ENCODE peak calls at places on chromosomes 6 and 20, in nine cellular contexts. S, E, Y, W, U, L, N, D and P are unnamed samples.

GRCh38 chr6:35166160-35166919 is 25.2 kb upstream of the TCP11 start:
- DNase-seq in S (no peak), E (no peak), Y (no peak), W (no peak), U (no peak), L (peak), N (no peak), D (no peak), P (no peak)

GRCh38 chr6:46507426-46507825 is 16.2 kb upstream of the RCAN2 start:
- DNase-seq in S (no peak), E (no peak), Y (no peak), W (no peak), U (no peak), L (no peak), N (no peak), D (no peak), P (no peak)

GRCh38 chr6:329888-330691 is 37.8 kb downstream of the DUSP22 start:
- DNase-seq in S (peak), E (no peak), Y (peak), W (no peak), U (no peak), L (no peak), N (no peak), D (no peak), P (peak)

GRCh38 chr6:158016571-158017383 is 35.1 kb downstream of the SYNJ2 start:
- DNase-seq in S (peak), E (no peak), Y (no peak), W (no peak), U (no peak), L (no peak), N (no peak), D (no peak), P (no peak)

GRCh38 chr20:41179961-41180360 is 42.6 kb downstream of the PLCG1 start:
- DNase-seq in S (no peak), E (no peak), Y (no peak), W (peak), U (peak), L (no peak), N (peak), D (no peak), P (no peak)

GRCh38 chr20:51934301-51935002 is 132.1 kb upstream of the SALL4 start:
- DNase-seq in S (no peak), E (no peak), Y (no peak), W (no peak), U (no peak), L (no peak), N (no peak), D (no peak), P (no peak)

GRCh38 chr20:4151991-4152695 is 136.8 kb upstream of the RNF24 start:
- DNase-seq in S (peak), E (no peak), Y (no peak), W (no peak), U (peak), L (no peak), N (no peak), D (no peak), P (peak)

GRCh38 chr20:61048292-61048691 is 203.8 kb upstream of the CDH4 start:
- DNase-seq in S (no peak), E (no peak), Y (no peak), W (no peak), U (no peak), L (no peak), N (no peak), D (no peak), P (no peak)

GRCh38 chr6:166989427-166990034 is 9.7 kb upstream of the CEP43 start:
- DNase-seq in S (no peak), E (no peak), Y (peak), W (no peak), U (no peak), L (no peak), N (no peak), D (no peak), P (peak)

GRCh38 chr6:42367353-42368011 is 84.2 kb downstream of the TRERF1 start:
- DNase-seq in S (no peak), E (no peak), Y (no peak), W (no peak), U (no peak), L (no peak), N (no peak), D (no peak), P (peak)

GRCh38 chr20:59771506-59772372 is 161.7 kb downstream of the SYCP2 start:
- DNase-seq in S (peak), E (no peak), Y (no peak), W (no peak), U (no peak), L (no peak), N (no peak), D (no peak), P (no peak)

GRCh38 chr6:19377722-19378121 is 459.4 kb upstream of the ID4 start:
- DNase-seq in S (no peak), E (no peak), Y (no peak), W (no peak), U (no peak), L (no peak), N (no peak), D (no peak), P (no peak)

GRCh38 chr6:125779924-125780539 is 10.7 kb upstream of the NCOA7 start:
- DNase-seq in S (peak), E (peak), Y (peak), W (peak), U (peak), L (peak), N (peak), D (peak), P (peak)

GRCh38 chr6:123808556-123808955 is 4.9 kb downstream of the NKAIN2 start:
- DNase-seq in S (no peak), E (no peak), Y (no peak), W (no peak), U (no peak), L (no peak), N (no peak), D (no peak), P (no peak)

GRCh38 chr6:158660331-158660730 is 10.5 kb downstream of the SYTL3 start:
- DNase-seq in S (peak), E (no peak), Y (peak), W (no peak), U (no peak), L (peak), N (peak), D (no peak), P (peak)

GRCh38 chr20:17589161-17589834 is 19.4 kb downstream of the DSTN start:
- DNase-seq in S (no peak), E (no peak), Y (no peak), W (no peak), U (no peak), L (no peak), N (no peak), D (no peak), P (no peak)

GRCh38 chr6:87572031-87572430 is 17.8 kb downstream of the RARS2 start:
- DNase-seq in S (no peak), E (no peak), Y (no peak), W (no peak), U (no peak), L (no peak), N (no peak), D (no peak), P (no peak)

DNA sequence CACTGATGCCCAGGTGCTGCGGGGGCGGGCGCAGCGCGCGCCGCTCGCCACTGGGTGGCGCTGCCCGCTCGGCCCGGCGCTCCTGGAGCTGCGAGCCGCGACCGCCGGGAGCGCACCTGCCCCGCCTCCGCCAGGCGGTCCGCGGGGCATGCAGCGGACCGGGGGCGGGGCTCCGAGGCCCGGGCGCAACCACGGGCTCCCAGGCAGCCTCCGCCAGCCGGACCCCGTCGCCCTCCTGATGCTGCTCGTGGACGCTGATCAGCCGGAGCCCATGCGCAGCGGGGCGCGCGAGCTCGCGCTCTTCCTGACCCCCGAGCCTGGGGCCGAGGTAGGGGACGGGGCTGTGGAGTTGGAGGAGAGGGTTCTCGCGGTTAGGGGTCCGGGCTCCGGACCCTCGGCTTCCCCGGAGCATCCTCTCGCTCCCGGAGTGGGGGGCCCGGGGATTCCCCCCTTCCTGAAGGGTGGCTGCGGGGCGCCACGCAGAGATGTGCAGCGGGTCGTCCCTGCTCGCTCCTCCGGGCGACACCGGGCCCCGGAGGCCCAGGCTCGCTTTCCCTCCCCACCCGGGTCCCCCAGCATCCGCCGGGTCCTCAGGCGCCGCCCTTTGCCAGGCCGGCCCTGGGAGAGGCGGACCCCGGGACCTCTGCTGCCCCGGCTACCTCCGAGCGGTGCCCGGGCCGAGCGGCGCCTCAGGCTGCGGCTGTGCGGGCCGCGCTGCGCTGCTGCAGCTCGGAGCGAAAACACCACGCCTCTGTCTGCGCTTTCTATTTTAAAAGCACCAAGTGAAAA is at the start of gene BCAS4:
- DNase-seq in S (peak), E (peak), Y (peak), W (peak), U (peak), L (peak), N (peak), D (peak), P (peak)
- TF ChIP-seq POLR2A in S (no peak), E (no peak), Y (peak), W (no peak), U (no peak), L (no peak), N (no peak), D (no peak), P (no peak)

GRCh38 chr20:44601801-44602204 is 19.4 kb downstream of the PKIG start:
- DNase-seq in S (peak), E (no peak), Y (no peak), W (peak), U (no peak), L (no peak), N (no peak), D (peak), P (no peak)
- TF ChIP-seq POLR2A in S (no peak), E (no peak), Y (no peak), W (no peak), U (no peak), L (no peak), N (no peak), D (no peak), P (no peak)

GRCh38 chr20:771741-772464 is 3.6 kb upstream of the SLC52A3 start:
- DNase-seq in S (no peak), E (no peak), Y (no peak), W (no peak), U (no peak), L (no peak), N (no peak), D (no peak), P (no peak)
- TF ChIP-seq POLR2A in S (no peak), E (no peak), Y (no peak), W (no peak), U (no peak), L (no peak), N (no peak), D (no peak), P (no peak)

GRCh38 chr20:2524435-2525272 is 11.7 kb upstream of the TMC2 start:
- DNase-seq in S (peak), E (peak), Y (peak), W (peak), U (peak), L (peak), N (peak), D (peak), P (peak)
- TF ChIP-seq POLR2A in S (peak), E (peak), Y (no peak), W (peak), U (peak), L (no peak), N (no peak), D (peak), P (no peak)

DNA sequence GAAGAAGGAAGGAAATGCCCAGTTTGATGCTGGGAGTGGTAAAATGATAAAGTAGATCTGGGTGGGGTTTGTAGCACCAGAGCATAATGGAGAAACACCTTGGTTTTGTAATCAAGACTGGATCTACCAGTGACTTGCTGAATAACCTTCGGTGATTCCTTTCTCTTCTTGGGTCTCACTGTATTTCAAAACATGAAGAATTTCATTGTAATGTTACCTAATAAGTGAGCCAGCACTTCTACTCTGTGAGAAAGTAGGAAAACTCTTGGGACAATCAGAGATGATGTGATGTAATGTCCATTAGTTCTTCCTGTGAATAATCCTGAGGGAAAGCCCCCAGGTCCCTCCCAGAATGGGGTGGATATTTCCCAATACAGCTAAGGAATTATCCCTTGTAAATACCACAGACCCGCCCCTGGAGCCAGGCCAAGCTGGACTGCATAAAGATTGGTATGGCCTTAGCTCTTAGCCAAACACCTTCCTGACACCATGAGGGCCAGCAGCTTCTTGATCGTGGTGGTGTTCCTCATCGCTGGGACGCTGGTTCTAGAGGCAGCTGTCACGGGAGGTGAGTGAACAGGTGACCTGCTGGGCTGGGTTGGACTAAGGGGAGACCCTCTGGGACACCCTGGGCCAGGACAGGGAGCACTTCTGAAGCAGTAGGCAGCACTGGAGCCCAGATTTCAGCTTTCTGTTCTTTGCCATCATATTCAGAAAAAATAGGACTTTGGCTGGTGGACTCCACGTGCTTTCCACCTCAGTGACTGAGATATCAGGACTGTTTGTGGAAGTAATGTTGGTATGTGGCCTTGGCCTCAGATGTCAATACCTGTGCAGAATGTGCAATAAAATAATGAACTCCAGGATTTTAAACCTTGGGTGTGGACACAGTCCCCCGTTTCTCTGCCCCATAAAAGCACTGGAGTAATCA is at the start of gene PI3:
- DNase-seq in S (no peak), E (no peak), Y (peak), W (no peak), U (peak), L (peak), N (no peak), D (no peak), P (no peak)
- TF ChIP-seq POLR2A in S (no peak), E (no peak), Y (no peak), W (no peak), U (no peak), L (no peak), N (no peak), D (no peak), P (no peak)

GRCh38 chr6:135493218-135493961 is 4.2 kb downstream of the AHI1 start:
- DNase-seq in S (no peak), E (no peak), Y (no peak), W (no peak), U (no peak), L (no peak), N (no peak), D (no peak), P (no peak)

GRCh38 chr6:135496805-135497411 is 632 bp downstream of the AHI1 start:
- DNase-seq in S (no peak), E (no peak), Y (no peak), W (no peak), U (no peak), L (no peak), N (no peak), D (no peak), P (no peak)

GRCh38 chr6:135499441-135500340 is 2.2 kb upstream of the AHI1 start:
- DNase-seq in S (no peak), E (no peak), Y (no peak), W (no peak), U (no peak), L (no peak), N (no peak), D (no peak), P (no peak)

GRCh38 chr6:135498178-135498841 is 770 bp upstream of the AHI1 start:
- DNase-seq in S (peak), E (peak), Y (peak), W (peak), U (peak), L (peak), N (no peak), D (peak), P (peak)

GRCh38 chr6:135497412-135498177 is at the start of gene AHI1:
- DNase-seq in S (peak), E (peak), Y (peak), W (peak), U (peak), L (peak), N (peak), D (peak), P (peak)
- TF ChIP-seq POLR2A in S (peak), E (peak), Y (peak), W (peak), U (peak), L (peak), N (peak), D (peak), P (peak)